ENCODE peak calls at places on chromosomes 6 and 20, in six cellular contexts. W is GM12878, X is SK-N-SH, G is HepG2, V is K562, D is H1. Q is an unnamed sample.

GRCh38 chr20:10982692-10983091 is 308.9 kb upstream of the JAG1 start:
- DNase-seq in V (no peak), G (peak; percentile 10), D (no peak), W (no peak), X (no peak), Q (no peak)

GRCh38 chr20:8646026-8646425 is 422.9 kb upstream of the PLCB4 start:
- DNase-seq in W (no peak), D (no peak), X (no peak), V (no peak), G (no peak), Q (no peak)

GRCh38 chr6:142945071-142945445 is at the start of gene HIVEP2:
- DNase-seq in X (peak; percentile 80), W (no peak), G (peak; percentile 78), V (peak; percentile 57), D (peak; percentile 81), Q (no peak)

GRCh38 chr20:13819885-13820645 is 35.2 kb downstream of the NDUFAF5 start:
- DNase-seq in G (peak; percentile 70), V (peak; percentile 38), D (no peak), W (no peak), X (peak; percentile 44), Q (peak; percentile 35)

GRCh38 chr6:108117427-108118358 is 43.2 kb upstream of the OSTM1 start:
- DNase-seq in W (no peak), D (peak; percentile 81), V (no peak), G (no peak), X (peak; percentile 74), Q (peak; percentile 23)

GRCh38 chr20:20489054-20489453 is 121.2 kb downstream of the INSM1 start:
- DNase-seq in V (no peak), X (no peak), W (peak; percentile 66), G (no peak), D (no peak), Q (no peak)

GRCh38 chr6:161440299-161440698 is 166.4 kb upstream of the AGPAT4 start:
- DNase-seq in G (no peak), X (no peak), W (no peak), D (no peak), V (no peak), Q (no peak)

GRCh38 chr20:50395914-50396488 is 114.2 kb upstream of the PTPN1 start:
- DNase-seq in V (no peak), X (no peak), G (no peak), D (no peak), W (no peak), Q (no peak)

GRCh38 chr20:51818479-51819008 is 16.2 kb upstream of the SALL4 start:
- DNase-seq in D (no peak), W (no peak), V (no peak), G (no peak), X (no peak), Q (no peak)

GRCh38 chr6:118319890-118320289 is 228.2 kb upstream of the PLN start:
- DNase-seq in W (no peak), G (no peak), D (no peak), X (no peak), V (no peak), Q (no peak)

GRCh38 chr20:396252-396618 is 11.9 kb upstream of the RBCK1 start:
- DNase-seq in D (no peak), V (no peak), X (no peak), G (no peak), W (no peak), Q (no peak)

GRCh38 chr6:134590449-134590848 is 272.5 kb upstream of the SGK1 start:
- DNase-seq in D (no peak), G (no peak), W (no peak), X (no peak), V (no peak), Q (no peak)

GRCh38 chr6:133553652-133554051 is 312.5 kb downstream of the EYA4 start:
- DNase-seq in X (peak; percentile 32), G (peak; percentile 46), D (no peak), V (peak; percentile 15), W (no peak), Q (peak; percentile 32)

GRCh38 chr6:47922391-47922790 is 140.6 kb downstream of the OPN5 start:
- DNase-seq in W (no peak), X (no peak), D (peak; percentile 49), G (no peak), V (no peak), Q (no peak)

GRCh38 chr6:122098091-122098769 is 301.2 kb upstream of the HSF2 start:
- DNase-seq in D (no peak), W (no peak), V (no peak), G (no peak), X (no peak), Q (no peak)

GRCh38 chr6:37620519-37620918 is 77.2 kb downstream of the MDGA1 start:
- DNase-seq in D (no peak), V (no peak), X (no peak), W (no peak), G (peak; percentile 73), Q (peak; percentile 35)

GRCh38 chr6:21390537-21391213 is 202.9 kb upstream of the SOX4 start:
- DNase-seq in X (no peak), W (no peak), V (no peak), G (no peak), D (no peak), Q (no peak)

GRCh38 chr20:24672886-24673677 is 203.7 kb downstream of the SYNDIG1 start:
- DNase-seq in V (no peak), G (no peak), W (no peak), D (no peak), X (no peak), Q (no peak)

GRCh38 chr20:12306107-12306506 is 388.4 kb downstream of the BTBD3 start:
- DNase-seq in X (no peak), G (no peak), V (no peak), D (no peak), W (no peak), Q (peak; percentile 13)

GRCh38 chr6:32685603-32686002 is 19.1 kb upstream of the HLA-DQB1 start:
- DNase-seq in G (no peak), W (peak; percentile 95), X (no peak), V (no peak), D (no peak), Q (no peak)

GRCh38 chr6:106102034-106102433 is 15.9 kb downstream of the PRDM1 start:
- DNase-seq in W (peak; percentile 93), V (no peak), X (no peak), G (no peak), D (no peak), Q (no peak)

GRCh38 chr6:106101466-106101865 is 15.3 kb downstream of the PRDM1 start:
- DNase-seq in G (no peak), D (no peak), V (no peak), W (no peak), X (no peak), Q (no peak)

GRCh38 chr6:106103728-106104109 is 17.6 kb downstream of the PRDM1 start:
- DNase-seq in V (no peak), X (no peak), D (no peak), G (no peak), W (no peak), Q (no peak)

GRCh38 chr6:106104476-106104875 is 18.3 kb downstream of the PRDM1 start:
- DNase-seq in D (no peak), G (no peak), V (no peak), W (no peak), X (no peak), Q (no peak)

DNA sequence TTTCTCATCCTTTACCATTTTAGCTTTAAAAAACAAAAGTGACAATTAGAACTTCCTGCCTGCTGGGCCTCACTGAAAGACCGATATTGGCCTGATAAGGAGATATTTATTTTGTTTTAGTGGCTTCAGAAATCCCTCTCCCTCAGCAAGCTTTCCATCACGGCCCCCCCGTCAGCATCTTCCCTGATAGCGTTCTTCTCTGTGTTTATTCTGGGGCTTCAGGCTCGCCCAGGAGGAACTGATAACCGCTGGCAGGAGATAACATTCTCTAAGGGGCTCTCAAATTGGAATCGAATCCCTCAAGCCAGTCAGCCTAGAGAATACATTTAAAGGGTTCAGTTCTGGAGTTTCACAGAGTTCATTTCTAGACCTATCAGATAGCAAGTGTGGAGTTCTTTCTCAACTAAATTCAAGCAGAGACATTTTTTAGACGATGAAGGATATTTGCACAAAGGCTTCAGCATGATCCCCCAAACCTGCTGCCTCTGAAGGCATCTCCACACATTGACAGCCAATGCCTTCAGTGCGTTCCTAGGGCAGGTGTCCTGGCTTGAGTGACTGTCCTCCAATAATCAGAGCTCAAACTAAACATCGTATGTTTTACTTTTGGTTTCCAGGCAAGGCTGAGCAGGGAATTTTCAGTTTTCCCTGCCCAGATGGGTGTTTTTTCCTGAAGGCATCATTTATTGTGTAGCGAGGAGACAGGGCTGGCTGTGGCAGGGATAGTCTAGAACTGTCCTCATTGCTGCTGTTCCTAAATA is 17.0 kb downstream of the PRDM1 start:
- DNase-seq in V (peak; percentile 53), D (no peak), W (no peak), G (no peak), X (no peak), Q (no peak)
- H3K27ac ChIP-seq in V (peak overlapping the region; percentile 12), D (no peak overlapping the region), W (peak overlapping the region; percentile 15), G (no peak overlapping the region), X (no peak overlapping the region), Q (no peak overlapping the region)

GRCh38 chr6:16841241-16841640 is 80.0 kb upstream of the ATXN1 start:
- DNase-seq in W (no peak), V (no peak), G (no peak), D (no peak), X (no peak), Q (no peak)

GRCh38 chr6:16840291-16840690 is 79.0 kb upstream of the ATXN1 start:
- DNase-seq in W (no peak), D (no peak), V (no peak), G (no peak), X (no peak), Q (no peak)

GRCh38 chr6:16840725-16841124 is 79.5 kb upstream of the ATXN1 start:
- DNase-seq in G (no peak), D (no peak), X (no peak), V (no peak), W (no peak), Q (no peak)

GRCh38 chr6:16837217-16837972 is 76.1 kb upstream of the ATXN1 start:
- DNase-seq in D (no peak), X (no peak), G (no peak), V (no peak), W (no peak), Q (no peak)

GRCh38 chr6:16839780-16840179 is 78.5 kb upstream of the ATXN1 start:
- DNase-seq in W (no peak), G (no peak), X (no peak), D (no peak), V (no peak), Q (no peak)
- TF ChIP-seq GABPA in W (no peak), G (no peak), X (no peak), D (no peak), V (no peak), Q (no peak)

GRCh38 chr20:23257848-23258746 is 92.5 kb upstream of the NXT1 start:
- DNase-seq in G (no peak), W (no peak), D (peak; percentile 28), X (peak; percentile 20), V (no peak), Q (peak; percentile 43)
- H3K27ac ChIP-seq in G (no peak overlapping the region), W (no peak overlapping the region), D (no peak overlapping the region), X (peak overlapping the region; percentile 76), V (no peak overlapping the region), Q (peak overlapping the region; percentile 16)

DNA sequence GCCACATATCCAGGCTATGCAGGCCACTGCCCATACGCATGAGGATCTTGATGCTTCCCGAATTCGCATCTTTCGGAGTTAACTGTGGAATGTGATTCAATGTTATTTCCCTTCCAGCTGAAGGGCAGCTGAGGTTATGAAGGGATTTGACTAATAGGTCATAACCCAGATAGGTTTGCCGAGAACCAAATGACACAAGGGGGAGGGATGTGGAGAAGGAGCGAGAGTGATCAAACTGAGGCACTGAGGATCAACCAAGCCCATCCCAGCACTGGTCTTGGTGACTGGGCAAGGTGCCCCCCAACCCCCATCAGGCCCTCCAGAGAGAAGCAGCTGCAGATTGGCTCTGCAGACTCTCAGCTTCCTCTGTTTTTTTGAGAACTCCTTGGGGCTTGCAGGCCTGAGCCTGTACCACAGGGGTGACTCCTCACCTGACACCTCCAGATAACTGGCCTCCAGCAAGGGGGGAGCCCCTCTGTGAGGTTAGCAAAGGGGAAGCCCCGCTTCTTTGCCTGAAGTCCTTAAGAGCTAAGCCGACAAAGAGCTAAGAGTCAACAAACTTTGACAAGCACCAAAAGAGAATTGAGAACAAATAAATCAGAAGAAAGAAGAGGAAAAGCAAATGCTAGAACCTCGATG is 185.9 kb downstream of the PDE7B start:
- DNase-seq in X (no peak), V (no peak), W (no peak), D (no peak), G (no peak), Q (no peak)
- TF ChIP-seq GABPA in X (no peak), V (no peak), W (no peak), D (no peak), G (no peak), Q (no peak)